ENCODE peak calls at places on chromosomes 11 and 22, in seven cellular contexts. One of them, this sample, is unnamed.

GRCh38 chr11:23903044-23903704 is 593.7 kb upstream of the LUZP2 start:
- DNase-seq in esophagus muscularis mucosa: no peak
- DNase-seq in CD8-positive, alpha-beta T cell: no peak
- DNase-seq in Panc1: peak
- DNase-seq in B cell: no peak
- DNase-seq in cardiac muscle cell: peak
- DNase-seq in AG09319: no peak
- DNase-seq in this sample: no peak

GRCh38 chr11:100680070-100680469 is 7.0 kb upstream of the ARHGAP42 start:
- DNase-seq in AG09319: no peak
- DNase-seq in Panc1: no peak
- DNase-seq in CD8-positive, alpha-beta T cell: no peak
- DNase-seq in esophagus muscularis mucosa: no peak
- DNase-seq in cardiac muscle cell: no peak
- DNase-seq in B cell: no peak
- DNase-seq in this sample: no peak

GRCh38 chr11:116731097-116731761 is 41.6 kb downstream of the BUD13 start:
- DNase-seq in esophagus muscularis mucosa: no peak
- DNase-seq in Panc1: no peak
- DNase-seq in AG09319: no peak
- DNase-seq in cardiac muscle cell: peak
- DNase-seq in B cell: no peak
- DNase-seq in CD8-positive, alpha-beta T cell: no peak
- DNase-seq in this sample: no peak

GRCh38 chr22:44532466-44533025 is 34.5 kb upstream of the RTL6 start:
- DNase-seq in esophagus muscularis mucosa: no peak
- DNase-seq in cardiac muscle cell: no peak
- DNase-seq in CD8-positive, alpha-beta T cell: no peak
- DNase-seq in Panc1: no peak
- DNase-seq in B cell: no peak
- DNase-seq in AG09319: no peak
- DNase-seq in this sample: no peak

GRCh38 chr11:93484716-93485115 is 58.5 kb downstream of the SMCO4 start:
- DNase-seq in CD8-positive, alpha-beta T cell: no peak
- DNase-seq in AG09319: peak
- DNase-seq in B cell: no peak
- DNase-seq in cardiac muscle cell: peak
- DNase-seq in Panc1: no peak
- DNase-seq in esophagus muscularis mucosa: peak
- DNase-seq in this sample: no peak

GRCh38 chr11:82996966-82997606 is 74.6 kb downstream of the RAB30 start:
- DNase-seq in B cell: no peak
- DNase-seq in cardiac muscle cell: no peak
- DNase-seq in esophagus muscularis mucosa: no peak
- DNase-seq in AG09319: no peak
- DNase-seq in CD8-positive, alpha-beta T cell: no peak
- DNase-seq in Panc1: no peak
- DNase-seq in this sample: no peak

GRCh38 chr11:2801711-2802388 is 83.7 kb downstream of the CDKN1C start:
- DNase-seq in B cell: no peak
- DNase-seq in Panc1: no peak
- DNase-seq in CD8-positive, alpha-beta T cell: no peak
- DNase-seq in cardiac muscle cell: no peak
- DNase-seq in AG09319: no peak
- DNase-seq in esophagus muscularis mucosa: no peak
- DNase-seq in this sample: peak

GRCh38 chr11:102047305-102047924 is at the start of gene CFAP300:
- DNase-seq in B cell: peak
- DNase-seq in CD8-positive, alpha-beta T cell: no peak
- DNase-seq in Panc1: no peak
- DNase-seq in esophagus muscularis mucosa: peak
- DNase-seq in AG09319: peak
- DNase-seq in cardiac muscle cell: peak
- DNase-seq in this sample: peak

GRCh38 chr22:41919357-41920224 is 4.7 kb upstream of the SHISA8 start:
- DNase-seq in esophagus muscularis mucosa: no peak
- DNase-seq in cardiac muscle cell: peak
- DNase-seq in AG09319: no peak
- DNase-seq in B cell: peak
- DNase-seq in Panc1: no peak
- DNase-seq in CD8-positive, alpha-beta T cell: peak
- DNase-seq in this sample: peak

GRCh38 chr22:39493759-39494158 is 8.3 kb upstream of the MIEF1 start:
- DNase-seq in B cell: no peak
- DNase-seq in cardiac muscle cell: peak
- DNase-seq in esophagus muscularis mucosa: no peak
- DNase-seq in AG09319: peak
- DNase-seq in CD8-positive, alpha-beta T cell: no peak
- DNase-seq in Panc1: no peak
- DNase-seq in this sample: no peak

GRCh38 chr22:39138357-39138997 is 14.0 kb downstream of the CBX7 start:
- DNase-seq in AG09319: no peak
- DNase-seq in esophagus muscularis mucosa: no peak
- DNase-seq in CD8-positive, alpha-beta T cell: no peak
- DNase-seq in B cell: no peak
- DNase-seq in cardiac muscle cell: no peak
- DNase-seq in Panc1: no peak
- DNase-seq in this sample: no peak

GRCh38 chr11:106391771-106392412 is 314.4 kb downstream of the AASDHPPT start:
- DNase-seq in B cell: no peak
- DNase-seq in CD8-positive, alpha-beta T cell: no peak
- DNase-seq in Panc1: no peak
- DNase-seq in esophagus muscularis mucosa: no peak
- DNase-seq in AG09319: peak
- DNase-seq in cardiac muscle cell: peak
- DNase-seq in this sample: no peak

GRCh38 chr22:38921126-38921525 is 36.3 kb upstream of the APOBEC3A start:
- DNase-seq in esophagus muscularis mucosa: no peak
- DNase-seq in cardiac muscle cell: no peak
- DNase-seq in AG09319: no peak
- DNase-seq in B cell: no peak
- DNase-seq in Panc1: no peak
- DNase-seq in CD8-positive, alpha-beta T cell: no peak
- DNase-seq in this sample: no peak

GRCh38 chr22:48535868-48536690 is 1291.6 kb downstream of the BRD1 start:
- DNase-seq in Panc1: no peak
- DNase-seq in AG09319: no peak
- DNase-seq in B cell: no peak
- DNase-seq in esophagus muscularis mucosa: no peak
- DNase-seq in cardiac muscle cell: no peak
- DNase-seq in CD8-positive, alpha-beta T cell: no peak
- DNase-seq in this sample: no peak

GRCh38 chr11:70536051-70536877 is 137.9 kb downstream of the CTTN start:
- DNase-seq in cardiac muscle cell: no peak
- DNase-seq in esophagus muscularis mucosa: no peak
- DNase-seq in AG09319: no peak
- DNase-seq in Panc1: no peak
- DNase-seq in CD8-positive, alpha-beta T cell: no peak
- DNase-seq in B cell: no peak
- DNase-seq in this sample: no peak

GRCh38 chr11:117449111-117449693 is 121.5 kb downstream of the CEP164 start:
- DNase-seq in B cell: no peak
- DNase-seq in CD8-positive, alpha-beta T cell: no peak
- DNase-seq in cardiac muscle cell: no peak
- DNase-seq in AG09319: no peak
- DNase-seq in Panc1: no peak
- DNase-seq in esophagus muscularis mucosa: no peak
- DNase-seq in this sample: no peak

GRCh38 chr11:123616505-123617198 is 37.8 kb downstream of the SCN3B start:
- DNase-seq in B cell: no peak
- DNase-seq in esophagus muscularis mucosa: no peak
- DNase-seq in AG09319: no peak
- DNase-seq in Panc1: no peak
- DNase-seq in cardiac muscle cell: peak
- DNase-seq in CD8-positive, alpha-beta T cell: no peak
- DNase-seq in this sample: no peak

GRCh38 chr11:74846770-74847169 is 98.1 kb downstream of the RNF169 start:
- DNase-seq in AG09319: no peak
- DNase-seq in esophagus muscularis mucosa: no peak
- DNase-seq in CD8-positive, alpha-beta T cell: no peak
- DNase-seq in Panc1: no peak
- DNase-seq in cardiac muscle cell: no peak
- DNase-seq in B cell: no peak
- DNase-seq in this sample: no peak

GRCh38 chr11:128417607-128418324 is 169.6 kb downstream of the ETS1 start:
- DNase-seq in Panc1: no peak
- DNase-seq in cardiac muscle cell: peak
- DNase-seq in esophagus muscularis mucosa: peak
- DNase-seq in AG09319: peak
- DNase-seq in CD8-positive, alpha-beta T cell: no peak
- DNase-seq in B cell: no peak
- DNase-seq in this sample: no peak

GRCh38 chr11:6259638-6260019 is at the start of gene CCKBR:
- DNase-seq in AG09319: no peak
- DNase-seq in Panc1: no peak
- DNase-seq in CD8-positive, alpha-beta T cell: peak
- DNase-seq in B cell: peak
- DNase-seq in cardiac muscle cell: no peak
- DNase-seq in esophagus muscularis mucosa: no peak
- DNase-seq in this sample: peak

GRCh38 chr22:49514211-49514610 is 313.5 kb downstream of the BRD1 start:
- DNase-seq in CD8-positive, alpha-beta T cell: no peak
- DNase-seq in Panc1: no peak
- DNase-seq in cardiac muscle cell: no peak
- DNase-seq in B cell: no peak
- DNase-seq in esophagus muscularis mucosa: no peak
- DNase-seq in AG09319: no peak
- DNase-seq in this sample: no peak

GRCh38 chr22:42990131-42990838 is 24.7 kb downstream of the PACSIN2 start:
- DNase-seq in AG09319: no peak
- DNase-seq in esophagus muscularis mucosa: no peak
- DNase-seq in B cell: no peak
- DNase-seq in Panc1: peak
- DNase-seq in CD8-positive, alpha-beta T cell: no peak
- DNase-seq in cardiac muscle cell: peak
- DNase-seq in this sample: no peak
- TF ChIP-seq CTCF in AG09319: peak
- TF ChIP-seq CTCF in esophagus muscularis mucosa: peak
- TF ChIP-seq CTCF in B cell: no peak
- TF ChIP-seq CTCF in Panc1: no peak
- TF ChIP-seq CTCF in CD8-positive, alpha-beta T cell: no peak
- TF ChIP-seq CTCF in cardiac muscle cell: peak
- TF ChIP-seq CTCF in this sample: no peak

GRCh38 chr22:31496007-31496734 is at the start of gene SFI1:
- DNase-seq in B cell: peak
- DNase-seq in Panc1: peak
- DNase-seq in CD8-positive, alpha-beta T cell: peak
- DNase-seq in cardiac muscle cell: peak
- DNase-seq in esophagus muscularis mucosa: peak
- DNase-seq in AG09319: peak
- DNase-seq in this sample: peak
- TF ChIP-seq CTCF in B cell: peak
- TF ChIP-seq CTCF in Panc1: no peak
- TF ChIP-seq CTCF in CD8-positive, alpha-beta T cell: no peak
- TF ChIP-seq CTCF in cardiac muscle cell: peak
- TF ChIP-seq CTCF in esophagus muscularis mucosa: peak
- TF ChIP-seq CTCF in AG09319: peak
- TF ChIP-seq CTCF in this sample: peak

DNA sequence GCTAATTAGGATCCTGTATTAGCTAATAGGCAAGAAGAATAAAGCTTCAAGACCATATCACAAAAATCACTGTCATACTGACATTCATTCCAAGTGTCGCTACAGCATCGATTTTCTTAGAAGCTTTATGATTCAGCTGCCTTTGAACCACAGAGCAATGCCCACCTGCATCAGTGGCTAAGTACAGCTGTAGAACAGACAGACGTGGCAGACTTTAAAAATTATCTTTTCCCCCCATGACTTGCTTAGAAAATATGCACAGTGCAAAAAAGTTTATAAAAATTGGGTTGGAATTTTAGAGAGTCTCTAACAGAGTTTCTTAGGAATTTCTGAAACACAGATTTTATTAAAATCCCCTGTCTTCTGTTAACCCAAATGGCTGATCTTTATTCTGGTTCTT is 120.8 kb downstream of the CADM1 start:
- DNase-seq in CD8-positive, alpha-beta T cell: no peak
- DNase-seq in AG09319: no peak
- DNase-seq in B cell: no peak
- DNase-seq in Panc1: no peak
- DNase-seq in cardiac muscle cell: no peak
- DNase-seq in esophagus muscularis mucosa: no peak
- DNase-seq in this sample: no peak
- TF ChIP-seq CTCF in CD8-positive, alpha-beta T cell: no peak
- TF ChIP-seq CTCF in AG09319: no peak
- TF ChIP-seq CTCF in B cell: no peak
- TF ChIP-seq CTCF in Panc1: no peak
- TF ChIP-seq CTCF in cardiac muscle cell: no peak
- TF ChIP-seq CTCF in esophagus muscularis mucosa: no peak
- TF ChIP-seq CTCF in this sample: no peak

GRCh38 chr11:31233425-31233824 is 136.1 kb downstream of the DCDC1 start:
- DNase-seq in cardiac muscle cell: peak
- DNase-seq in esophagus muscularis mucosa: no peak
- DNase-seq in AG09319: no peak
- DNase-seq in B cell: no peak
- DNase-seq in Panc1: no peak
- DNase-seq in CD8-positive, alpha-beta T cell: no peak
- DNase-seq in this sample: no peak
- TF ChIP-seq CTCF in cardiac muscle cell: peak
- TF ChIP-seq CTCF in esophagus muscularis mucosa: no peak
- TF ChIP-seq CTCF in AG09319: no peak
- TF ChIP-seq CTCF in B cell: no peak
- TF ChIP-seq CTCF in Panc1: peak
- TF ChIP-seq CTCF in CD8-positive, alpha-beta T cell: no peak
- TF ChIP-seq CTCF in this sample: peak

DNA sequence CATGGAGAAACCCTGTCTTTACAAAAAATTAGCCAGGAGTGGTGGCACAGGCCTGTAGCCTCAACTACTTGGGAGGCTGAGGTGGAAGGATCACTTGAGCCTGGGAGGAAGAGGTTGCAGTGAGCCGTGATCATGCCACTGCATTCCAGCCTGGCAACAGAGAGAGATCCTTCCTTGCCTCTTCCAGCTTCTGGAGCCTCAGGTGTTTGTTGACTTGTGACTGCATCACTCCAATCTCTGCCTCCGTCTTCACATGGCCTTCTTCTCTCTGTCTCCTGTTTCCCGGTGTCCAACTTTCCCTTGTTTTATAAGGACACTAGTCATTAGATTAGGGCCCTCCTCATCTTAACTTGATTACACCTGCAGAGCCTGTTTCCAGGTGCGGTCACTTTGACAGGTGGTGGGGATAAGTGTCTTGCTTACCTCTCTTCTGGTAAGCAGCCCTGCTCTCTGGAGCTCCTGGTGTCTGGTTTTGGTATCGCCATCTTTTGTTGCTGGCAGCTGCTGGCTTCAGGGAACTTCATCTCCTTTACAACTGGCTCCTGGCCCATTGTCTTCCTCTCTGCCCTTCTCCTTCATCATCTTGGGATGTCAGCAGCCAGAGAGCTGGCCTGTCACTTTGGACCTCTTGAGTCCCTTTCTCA is 8.2 kb upstream of the USP2 start:
- DNase-seq in B cell: peak
- DNase-seq in esophagus muscularis mucosa: no peak
- DNase-seq in AG09319: no peak
- DNase-seq in cardiac muscle cell: no peak
- DNase-seq in Panc1: no peak
- DNase-seq in CD8-positive, alpha-beta T cell: no peak
- DNase-seq in this sample: no peak
- TF ChIP-seq CTCF in B cell: peak
- TF ChIP-seq CTCF in esophagus muscularis mucosa: no peak
- TF ChIP-seq CTCF in AG09319: peak
- TF ChIP-seq CTCF in cardiac muscle cell: peak
- TF ChIP-seq CTCF in Panc1: peak
- TF ChIP-seq CTCF in CD8-positive, alpha-beta T cell: no peak
- TF ChIP-seq CTCF in this sample: peak

GRCh38 chr11:68632802-68633201 is 51.5 kb upstream of the GAL start:
- DNase-seq in Panc1: peak
- DNase-seq in cardiac muscle cell: peak
- DNase-seq in esophagus muscularis mucosa: no peak
- DNase-seq in AG09319: peak
- DNase-seq in CD8-positive, alpha-beta T cell: peak
- DNase-seq in B cell: peak
- DNase-seq in this sample: no peak
- TF ChIP-seq CTCF in Panc1: peak
- TF ChIP-seq CTCF in cardiac muscle cell: peak
- TF ChIP-seq CTCF in esophagus muscularis mucosa: no peak
- TF ChIP-seq CTCF in AG09319: peak
- TF ChIP-seq CTCF in CD8-positive, alpha-beta T cell: peak
- TF ChIP-seq CTCF in B cell: peak
- TF ChIP-seq CTCF in this sample: peak